ENCODE peak calls at places on chromosomes 7 and 10, in eight cellular contexts. X is AG04450; Q is CD4-positive, CD25-positive, alpha-beta regulatory T cell; N is psoas muscle; S is OCI-LY7; Z is transverse colon; H is A673; B is HFF-Myc. D is an unnamed sample.

GRCh38 chr7:22842383-22842903 is 19.8 kb upstream of the TOMM7 start:
- DNase-seq in N (no peak), Z (no peak), S (no peak), B (no peak), H (no peak), X (no peak), Q (no peak), D (no peak)

GRCh38 chr7:123747620-123748141 is 1.1 kb downstream of the WASL start:
- DNase-seq in H (peak), S (peak), N (peak), B (peak), Q (no peak), Z (peak), X (peak), D (peak)

GRCh38 chr7:47180268-47180826 is 401.6 kb downstream of the TNS3 start:
- DNase-seq in N (no peak), B (peak), H (peak), Q (no peak), X (peak), S (peak), Z (peak), D (peak)

GRCh38 chr7:149828357-149829309 is 9.5 kb upstream of the ZNF862 start:
- DNase-seq in B (no peak), Q (no peak), Z (no peak), X (no peak), H (no peak), N (peak), S (no peak), D (peak)

GRCh38 chr10:132311338-132311939 is 3.7 kb upstream of the STK32C start:
- DNase-seq in N (no peak), Z (no peak), X (no peak), H (no peak), Q (no peak), S (no peak), B (no peak), D (peak)

GRCh38 chr10:14074062-14074884 is 256.5 kb downstream of the FRMD4A start:
- DNase-seq in Z (peak), S (no peak), N (peak), H (peak), B (peak), X (peak), Q (no peak), D (peak)

GRCh38 chr10:81013771-81014170 is 476.1 kb downstream of the SH2D4B start:
- DNase-seq in Z (no peak), N (no peak), Q (no peak), X (no peak), S (no peak), H (no peak), B (no peak), D (no peak)

GRCh38 chr7:587769-588168 is 68.1 kb upstream of the PDGFA start:
- DNase-seq in N (peak), H (no peak), Z (no peak), S (no peak), B (no peak), X (peak), Q (no peak), D (no peak)

GRCh38 chr10:69389827-69390490 is 26.8 kb downstream of the TACR2 start:
- DNase-seq in S (peak), B (no peak), Z (no peak), X (no peak), H (peak), N (peak), Q (no peak), D (peak)

GRCh38 chr10:75466016-75466415 is 34.6 kb downstream of the LRMDA start:
- DNase-seq in B (no peak), Z (no peak), X (no peak), S (no peak), Q (no peak), H (no peak), N (no peak), D (no peak)

GRCh38 chr10:122019414-122019975 is 30.5 kb downstream of the TACC2 start:
- DNase-seq in B (no peak), Z (peak), H (no peak), N (peak), Q (no peak), X (no peak), S (no peak), D (peak)

GRCh38 chr10:126124044-126124443 is 227.7 kb downstream of the FANK1 start:
- DNase-seq in S (no peak), Q (no peak), X (no peak), H (no peak), N (no peak), Z (no peak), B (no peak), D (no peak)

GRCh38 chr10:123157210-123157609 is 3.0 kb downstream of the BUB3 start:
- DNase-seq in S (no peak), B (no peak), H (no peak), X (peak), Q (no peak), Z (no peak), N (no peak), D (no peak)

GRCh38 chr10:37952051-37952815 is 24.2 kb downstream of the ZNF25 start:
- DNase-seq in N (no peak), B (no peak), X (no peak), H (no peak), Z (no peak), S (no peak), Q (no peak), D (no peak)

GRCh38 chr10:68333058-68333395 is 299 bp upstream of the PBLD start:
- DNase-seq in B (no peak), Q (no peak), H (no peak), X (no peak), N (no peak), S (no peak), Z (no peak), D (no peak)

GRCh38 chr7:50792342-50793114 is 9.8 kb upstream of the GRB10 start:
- DNase-seq in Q (no peak), H (no peak), Z (peak), X (no peak), S (no peak), B (no peak), N (peak), D (peak)

GRCh38 chr7:131131746-131132431 is 195.8 kb upstream of the MKLN1 start:
- DNase-seq in Q (no peak), Z (no peak), X (no peak), N (no peak), B (no peak), H (no peak), S (no peak), D (no peak)

GRCh38 chr10:14623931-14624330 is 150.8 kb downstream of the FAM107B start:
- DNase-seq in Q (no peak), Z (no peak), S (no peak), B (no peak), N (no peak), H (no peak), X (no peak), D (no peak)

GRCh38 chr10:112461029-112461887 is 14.2 kb downstream of the VTI1A start:
- DNase-seq in Q (no peak), H (peak), N (no peak), S (no peak), Z (no peak), X (peak), B (no peak), D (no peak)

GRCh38 chr10:44010873-44011602 is 362.4 kb upstream of the ZNF32 start:
- DNase-seq in S (peak), B (peak), N (no peak), Q (no peak), Z (no peak), X (no peak), H (no peak), D (no peak)

GRCh38 chr10:131779661-131780394 is 121.0 kb upstream of the PPP2R2D start:
- DNase-seq in B (no peak), S (no peak), H (no peak), X (no peak), Z (no peak), Q (no peak), N (no peak), D (no peak)

GRCh38 chr10:3933733-3934132 is 148.7 kb upstream of the KLF6 start:
- DNase-seq in Z (no peak), Q (no peak), N (no peak), S (no peak), X (no peak), H (no peak), B (no peak), D (no peak)

GRCh38 chr10:3932597-3933380 is 147.8 kb upstream of the KLF6 start:
- DNase-seq in H (no peak), S (no peak), Q (no peak), N (no peak), X (no peak), B (no peak), Z (no peak), D (no peak)

GRCh38 chr10:3936422-3937040 is 151.5 kb upstream of the KLF6 start:
- DNase-seq in X (no peak), H (no peak), N (no peak), Z (peak), Q (no peak), S (no peak), B (no peak), D (no peak)

GRCh38 chr10:3935141-3935540 is 150.1 kb upstream of the KLF6 start:
- DNase-seq in Z (no peak), X (peak), H (no peak), B (no peak), N (no peak), Q (peak), S (no peak), D (no peak)

DNA sequence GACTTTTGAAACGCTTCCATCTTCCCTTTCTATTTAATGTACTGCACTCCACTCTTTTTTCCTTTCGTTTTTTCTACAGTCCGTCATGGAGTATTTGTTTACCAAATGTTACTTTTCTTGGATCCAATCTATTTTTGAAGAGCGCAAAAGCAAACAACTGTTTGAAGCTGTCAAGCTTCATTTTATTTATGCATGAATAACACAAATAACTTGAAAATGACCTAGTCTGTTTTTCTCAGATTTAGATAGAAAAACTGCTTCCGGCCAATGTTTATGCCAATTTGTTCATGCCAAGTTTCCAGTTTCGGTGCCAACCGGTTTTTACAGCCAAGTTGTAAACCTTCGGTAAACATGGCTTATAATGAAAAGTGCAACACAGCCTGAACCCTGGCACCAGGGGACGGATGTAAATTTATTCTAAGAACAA is 150.9 kb upstream of the KLF6 start:
- DNase-seq in Q (no peak), N (no peak), S (no peak), H (no peak), B (no peak), X (no peak), Z (peak), D (no peak)
- H3K4me3 ChIP-seq in Q (peak), N (peak), S (no peak), H (no peak), B (no peak), X (no peak), Z (peak), D (no peak)

GRCh38 chr7:148620749-148621372 is 30.3 kb downstream of the C7orf33 start:
- DNase-seq in X (no peak), S (no peak), B (no peak), Z (no peak), Q (no peak), N (no peak), H (no peak), D (no peak)
- H3K4me3 ChIP-seq in X (no peak), S (no peak), B (no peak), Z (no peak), Q (no peak), N (no peak), H (no peak), D (no peak)

GRCh38 chr10:26372513-26373354 is 65.4 kb upstream of the APBB1IP start:
- DNase-seq in X (no peak), Q (no peak), S (peak), H (no peak), B (no peak), N (no peak), Z (no peak), D (no peak)
- H3K4me3 ChIP-seq in X (no peak), Q (no peak), S (peak), H (no peak), B (no peak), N (no peak), Z (no peak), D (no peak)

DNA sequence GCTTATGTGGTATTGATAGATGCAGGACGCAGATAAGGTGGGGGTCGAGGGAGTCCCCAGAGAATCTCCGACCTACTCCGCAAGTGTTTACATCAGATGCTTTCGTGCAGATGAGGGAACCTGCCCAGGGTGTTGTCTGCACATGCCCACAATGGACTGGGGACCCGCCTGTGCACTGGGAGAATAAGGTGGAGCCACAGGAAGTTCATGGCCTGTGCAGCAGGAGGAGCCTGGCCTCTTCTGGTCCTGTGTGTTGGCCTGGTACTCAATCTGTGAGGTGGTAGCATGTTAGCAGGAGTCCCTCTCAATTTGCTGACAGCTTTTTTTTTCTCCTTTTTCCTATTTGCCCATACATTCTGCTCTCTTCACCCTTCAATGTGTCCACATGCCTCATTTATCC is 54.1 kb upstream of the AKR1C1 start:
- DNase-seq in Z (no peak), B (no peak), Q (no peak), S (no peak), H (no peak), N (no peak), X (no peak), D (no peak)
- H3K4me3 ChIP-seq in Z (no peak), B (no peak), Q (no peak), S (no peak), H (no peak), N (no peak), X (no peak), D (no peak)

GRCh38 chr7:24025094-24025493 is 258.9 kb upstream of the NPY start:
- DNase-seq in H (peak), S (no peak), Z (no peak), N (no peak), X (peak), Q (no peak), B (no peak), D (peak)
- H3K4me3 ChIP-seq in H (no peak), S (no peak), Z (no peak), N (no peak), X (no peak), Q (no peak), B (no peak), D (no peak)

GRCh38 chr10:133335238-133336122 is 1.2 kb downstream of the CALY start:
- DNase-seq in Z (peak), B (peak), X (no peak), Q (peak), N (peak), H (peak), S (no peak), D (peak)
- H3K4me3 ChIP-seq in Z (peak), B (peak), X (peak), Q (no peak), N (peak), H (peak), S (no peak), D (peak)

DNA sequence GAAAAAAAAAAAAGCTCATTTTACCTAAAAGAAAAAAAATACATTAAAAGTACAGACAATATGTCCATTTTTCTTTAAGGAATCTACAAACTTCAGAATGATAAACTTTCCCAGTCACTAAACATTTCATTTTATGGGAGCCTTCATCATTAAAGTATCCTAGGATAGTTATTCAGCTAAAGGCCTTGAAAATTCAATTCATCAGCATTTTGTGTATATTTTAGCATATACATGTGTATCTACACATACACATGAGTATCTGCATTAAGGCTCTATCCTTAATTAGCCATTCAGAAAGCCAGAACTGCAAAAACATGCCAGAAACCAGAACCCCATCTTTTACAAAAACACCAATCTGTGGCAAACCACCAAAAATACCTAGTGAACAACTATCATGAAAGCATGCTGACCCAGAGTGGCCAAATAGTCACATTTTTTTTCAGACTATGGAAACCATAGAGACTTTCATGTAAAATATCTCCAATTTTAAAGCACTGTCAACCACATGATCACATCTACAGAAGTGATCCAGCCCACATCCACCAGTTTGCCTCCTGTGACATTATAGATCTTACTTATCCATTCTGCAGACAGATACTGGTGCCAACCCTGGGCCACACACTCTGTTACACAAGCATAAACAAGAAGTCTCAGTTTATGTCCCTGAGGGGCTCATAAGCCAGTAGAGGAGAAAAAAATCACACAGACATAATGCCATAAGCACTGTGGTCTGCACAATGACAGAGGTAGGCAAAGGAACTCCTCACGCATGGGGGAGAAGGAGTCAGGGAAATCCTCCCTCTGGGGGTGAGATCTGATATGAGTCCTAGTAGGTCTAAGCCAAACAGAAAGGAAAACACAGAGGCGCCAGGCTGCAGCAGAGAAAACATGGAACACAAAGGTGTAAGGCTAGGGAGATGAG is 79.2 kb downstream of the SRPK2 start:
- DNase-seq in X (no peak), S (no peak), Z (no peak), H (no peak), B (no peak), N (no peak), Q (peak), D (peak)
- H3K4me3 ChIP-seq in X (no peak), S (no peak), Z (no peak), H (no peak), B (no peak), N (no peak), Q (peak), D (no peak)

DNA sequence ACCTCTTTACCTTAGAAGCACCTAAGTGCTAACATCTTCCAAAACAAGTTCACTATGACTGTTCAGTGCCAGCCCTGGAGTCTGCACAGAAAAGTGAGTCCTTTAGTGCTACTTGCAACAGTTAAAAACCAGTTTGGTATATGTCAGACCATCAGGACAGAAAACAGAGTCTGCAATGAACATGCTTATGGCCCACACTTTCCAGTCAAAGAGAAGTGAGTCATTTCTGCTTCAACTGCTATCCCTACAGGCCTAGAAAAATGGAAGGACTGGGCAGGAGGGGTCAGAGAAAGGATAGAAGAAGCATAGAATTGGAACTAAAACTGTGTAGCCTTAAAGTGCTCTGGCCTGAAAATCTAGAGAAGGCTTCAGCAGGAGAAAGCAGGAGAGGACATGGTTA is 108.0 kb downstream of the PDE1C start:
- DNase-seq in H (no peak), Z (no peak), X (no peak), B (no peak), N (no peak), S (no peak), Q (no peak), D (no peak)
- H3K4me3 ChIP-seq in H (no peak), Z (no peak), X (no peak), B (no peak), N (no peak), S (no peak), Q (no peak), D (no peak)

DNA sequence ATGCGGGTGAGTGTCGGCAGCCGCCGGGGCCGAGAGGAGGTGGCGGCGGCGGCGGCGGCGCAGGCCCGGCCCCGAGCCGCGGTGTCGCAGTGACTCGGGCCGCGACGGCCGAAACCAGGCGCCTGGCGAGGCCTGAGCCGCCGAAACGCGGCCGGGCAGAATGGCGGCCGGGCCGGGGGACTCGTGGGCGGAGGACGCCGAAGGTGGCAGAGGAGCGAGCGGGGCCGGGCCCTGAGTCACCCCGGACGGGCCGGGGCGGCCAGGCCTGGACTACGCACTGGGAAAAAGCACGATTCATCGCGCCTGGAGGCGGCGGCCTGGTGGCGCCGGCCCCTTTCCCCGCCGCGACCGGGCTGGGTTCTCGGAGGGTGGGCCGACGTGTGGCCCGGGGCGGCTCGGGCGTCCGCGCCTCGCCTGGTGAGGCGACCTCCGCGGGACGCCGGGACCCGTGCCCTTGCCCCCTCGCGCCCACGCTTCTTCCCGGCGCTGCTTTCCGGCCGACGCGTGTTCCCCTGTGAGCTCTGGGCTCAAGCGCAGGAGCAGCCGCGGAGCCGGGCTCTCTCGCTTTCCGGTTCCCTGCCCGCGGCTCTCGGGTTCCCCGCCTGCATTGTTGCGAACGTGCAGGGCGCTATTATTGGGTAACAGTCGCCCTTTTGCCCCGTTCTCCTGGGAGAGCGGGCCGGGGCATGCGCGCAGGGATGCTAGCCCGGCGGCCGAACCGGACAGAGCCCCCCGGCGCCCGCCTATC is 495 bp downstream of the CUL1 start:
- DNase-seq in B (no peak), H (peak), X (no peak), N (peak), S (peak), Z (peak), Q (peak), D (peak)
- H3K4me3 ChIP-seq in B (peak), H (peak), X (peak), N (peak), S (peak), Z (peak), Q (no peak), D (peak)